ENCODE peak calls at places on chromosomes 1 and 21, in six cellular contexts. One of them, this sample, is unnamed.

GRCh38 chr1:88683516-88683847 is 591 bp upstream of the PKN2 start:
- DNase-seq in kidney epithelial cell: no peak
- DNase-seq in omental fat pad: peak; percentile 35
- DNase-seq in endothelial cell: peak; percentile 35
- DNase-seq in thoracic aorta: no peak
- DNase-seq in fibroblast of pulmonary artery: no peak
- DNase-seq in this sample: peak; percentile 30

GRCh38 chr1:210920716-210921694 is 212.9 kb downstream of the KCNH1 start:
- DNase-seq in omental fat pad: no peak
- DNase-seq in fibroblast of pulmonary artery: no peak
- DNase-seq in kidney epithelial cell: no peak
- DNase-seq in thoracic aorta: no peak
- DNase-seq in endothelial cell: no peak
- DNase-seq in this sample: no peak

GRCh38 chr1:234827181-234827580 is 217.2 kb upstream of the IRF2BP2 start:
- DNase-seq in omental fat pad: no peak
- DNase-seq in endothelial cell: no peak
- DNase-seq in kidney epithelial cell: no peak
- DNase-seq in thoracic aorta: no peak
- DNase-seq in fibroblast of pulmonary artery: no peak
- DNase-seq in this sample: no peak

GRCh38 chr1:95042286-95042685 is 30.5 kb downstream of the ALG14 start:
- DNase-seq in omental fat pad: no peak
- DNase-seq in kidney epithelial cell: no peak
- DNase-seq in thoracic aorta: no peak
- DNase-seq in endothelial cell: no peak
- DNase-seq in fibroblast of pulmonary artery: peak; percentile 64
- DNase-seq in this sample: no peak

GRCh38 chr1:163197022-163197421 is 5.7 kb downstream of the RGS5 start:
- DNase-seq in fibroblast of pulmonary artery: no peak
- DNase-seq in omental fat pad: no peak
- DNase-seq in kidney epithelial cell: no peak
- DNase-seq in endothelial cell: no peak
- DNase-seq in thoracic aorta: no peak
- DNase-seq in this sample: no peak

GRCh38 chr1:3521426-3521825 is 67.0 kb downstream of the ARHGEF16 start:
- DNase-seq in thoracic aorta: no peak
- DNase-seq in endothelial cell: no peak
- DNase-seq in kidney epithelial cell: no peak
- DNase-seq in omental fat pad: no peak
- DNase-seq in fibroblast of pulmonary artery: no peak
- DNase-seq in this sample: no peak

GRCh38 chr1:2404890-2405511 is 7.4 kb downstream of the PEX10 start:
- DNase-seq in endothelial cell: no peak
- DNase-seq in kidney epithelial cell: no peak
- DNase-seq in fibroblast of pulmonary artery: no peak
- DNase-seq in omental fat pad: no peak
- DNase-seq in thoracic aorta: no peak
- DNase-seq in this sample: no peak

GRCh38 chr1:234724517-234725176 is 114.7 kb upstream of the IRF2BP2 start:
- DNase-seq in thoracic aorta: peak; percentile 49
- DNase-seq in endothelial cell: peak; percentile 32
- DNase-seq in kidney epithelial cell: no peak
- DNase-seq in omental fat pad: no peak
- DNase-seq in fibroblast of pulmonary artery: peak; percentile 96
- DNase-seq in this sample: no peak

GRCh38 chr1:227215863-227216510 is 102.3 kb downstream of the CDC42BPA start:
- DNase-seq in omental fat pad: no peak
- DNase-seq in kidney epithelial cell: no peak
- DNase-seq in endothelial cell: no peak
- DNase-seq in fibroblast of pulmonary artery: no peak
- DNase-seq in thoracic aorta: no peak
- DNase-seq in this sample: no peak

DNA sequence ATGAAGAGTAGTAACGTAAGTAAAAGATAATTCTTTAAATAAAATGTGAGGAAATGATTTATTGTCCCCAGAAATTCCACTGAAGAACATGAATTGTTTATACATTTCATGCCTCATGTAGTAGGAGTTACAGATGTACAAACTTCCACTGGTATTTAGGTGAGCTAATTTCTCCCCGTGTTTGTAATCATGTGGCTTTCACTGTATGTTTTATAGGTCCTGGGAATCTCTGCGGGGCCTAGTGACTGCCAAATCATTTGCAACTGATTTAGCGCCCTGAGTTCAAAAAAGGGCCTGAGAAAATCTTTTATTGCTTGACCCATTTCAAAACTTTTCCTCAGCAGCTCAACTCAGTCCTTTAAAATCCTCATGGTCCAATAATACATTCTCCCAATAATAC is 30.5 kb upstream of the FASLG start:
- DNase-seq in thoracic aorta: no peak
- DNase-seq in kidney epithelial cell: no peak
- DNase-seq in fibroblast of pulmonary artery: no peak
- DNase-seq in omental fat pad: no peak
- DNase-seq in endothelial cell: no peak
- DNase-seq in this sample: no peak
- TF ChIP-seq CTCF in thoracic aorta: no peak
- TF ChIP-seq CTCF in kidney epithelial cell: no peak
- TF ChIP-seq CTCF in fibroblast of pulmonary artery: no peak
- TF ChIP-seq CTCF in omental fat pad: no peak
- TF ChIP-seq CTCF in endothelial cell: no peak
- TF ChIP-seq CTCF in this sample: no peak

DNA sequence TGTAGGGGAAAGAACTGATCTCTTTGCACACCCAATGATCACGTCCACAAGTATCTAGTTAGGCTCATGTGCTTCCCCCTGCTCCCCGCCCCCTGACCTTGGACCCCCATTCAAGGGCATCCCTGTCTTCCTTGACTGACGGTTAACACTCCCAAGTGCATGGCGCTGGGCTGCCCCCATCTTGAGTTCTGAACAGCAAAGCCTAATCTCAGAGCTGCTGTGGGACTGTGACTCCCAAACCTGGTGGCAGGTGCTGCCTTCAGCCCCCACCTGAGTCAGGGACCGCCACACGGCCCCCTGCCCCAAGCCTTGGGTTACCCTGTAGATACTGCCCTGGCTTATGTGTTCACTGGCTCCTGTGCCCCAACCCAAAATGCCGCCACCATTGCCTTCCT is 925 bp downstream of the TNNI1 start:
- DNase-seq in thoracic aorta: no peak
- DNase-seq in omental fat pad: no peak
- DNase-seq in kidney epithelial cell: no peak
- DNase-seq in endothelial cell: no peak
- DNase-seq in fibroblast of pulmonary artery: no peak
- DNase-seq in this sample: no peak
- TF ChIP-seq CTCF in thoracic aorta: no peak
- TF ChIP-seq CTCF in omental fat pad: no peak
- TF ChIP-seq CTCF in kidney epithelial cell: no peak
- TF ChIP-seq CTCF in endothelial cell: no peak
- TF ChIP-seq CTCF in fibroblast of pulmonary artery: no peak
- TF ChIP-seq CTCF in this sample: no peak

DNA sequence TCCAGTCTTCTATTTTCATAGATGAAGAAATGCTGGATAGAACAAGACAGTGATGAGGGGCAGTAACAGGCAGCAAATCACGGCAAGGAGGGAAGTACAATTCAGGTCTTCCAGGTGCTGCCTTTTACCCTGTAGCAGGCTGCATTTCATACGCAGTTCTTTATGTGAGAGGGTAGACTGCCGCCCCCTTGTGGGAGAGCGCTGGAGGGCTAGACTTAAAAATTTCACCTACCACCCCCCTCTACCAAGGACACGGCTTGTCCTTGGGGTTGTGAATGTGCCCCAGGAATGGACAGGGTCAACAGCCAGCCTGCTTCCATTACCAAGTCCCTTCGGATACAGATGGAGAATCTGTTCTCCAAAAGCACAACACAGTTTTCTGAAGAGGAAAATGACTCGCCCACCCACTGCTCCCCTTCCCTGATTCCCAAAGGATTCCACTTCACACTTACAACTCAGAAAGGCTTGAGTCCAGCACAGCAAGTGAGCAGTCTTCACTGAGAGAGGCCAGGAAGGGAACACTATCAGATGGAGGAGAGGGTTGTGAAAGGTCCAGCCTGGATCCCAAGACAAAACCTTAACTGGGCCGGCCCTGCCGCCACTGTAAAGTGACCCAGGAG is 7.4 kb downstream of the WDR77 start:
- DNase-seq in fibroblast of pulmonary artery: peak; percentile 40
- DNase-seq in endothelial cell: peak; percentile 71
- DNase-seq in kidney epithelial cell: no peak
- DNase-seq in omental fat pad: no peak
- DNase-seq in thoracic aorta: no peak
- DNase-seq in this sample: peak; percentile 32
- TF ChIP-seq CTCF in fibroblast of pulmonary artery: peak; percentile 57
- TF ChIP-seq CTCF in endothelial cell: peak; percentile 70
- TF ChIP-seq CTCF in kidney epithelial cell: peak; percentile 67
- TF ChIP-seq CTCF in omental fat pad: no peak
- TF ChIP-seq CTCF in thoracic aorta: peak; percentile 12
- TF ChIP-seq CTCF in this sample: peak; percentile 65

GRCh38 chr1:33626801-33627200 is 154.4 kb downstream of the ZSCAN20 start:
- DNase-seq in endothelial cell: no peak
- DNase-seq in fibroblast of pulmonary artery: no peak
- DNase-seq in omental fat pad: no peak
- DNase-seq in kidney epithelial cell: no peak
- DNase-seq in thoracic aorta: no peak
- DNase-seq in this sample: no peak

GRCh38 chr1:33623811-33624210 is 151.4 kb downstream of the ZSCAN20 start:
- DNase-seq in thoracic aorta: no peak
- DNase-seq in endothelial cell: no peak
- DNase-seq in kidney epithelial cell: no peak
- DNase-seq in omental fat pad: no peak
- DNase-seq in fibroblast of pulmonary artery: no peak
- DNase-seq in this sample: no peak

GRCh38 chr1:33624261-33624990 is 152.0 kb downstream of the ZSCAN20 start:
- DNase-seq in thoracic aorta: no peak
- DNase-seq in kidney epithelial cell: no peak
- DNase-seq in endothelial cell: no peak
- DNase-seq in omental fat pad: no peak
- DNase-seq in fibroblast of pulmonary artery: no peak
- DNase-seq in this sample: no peak

DNA sequence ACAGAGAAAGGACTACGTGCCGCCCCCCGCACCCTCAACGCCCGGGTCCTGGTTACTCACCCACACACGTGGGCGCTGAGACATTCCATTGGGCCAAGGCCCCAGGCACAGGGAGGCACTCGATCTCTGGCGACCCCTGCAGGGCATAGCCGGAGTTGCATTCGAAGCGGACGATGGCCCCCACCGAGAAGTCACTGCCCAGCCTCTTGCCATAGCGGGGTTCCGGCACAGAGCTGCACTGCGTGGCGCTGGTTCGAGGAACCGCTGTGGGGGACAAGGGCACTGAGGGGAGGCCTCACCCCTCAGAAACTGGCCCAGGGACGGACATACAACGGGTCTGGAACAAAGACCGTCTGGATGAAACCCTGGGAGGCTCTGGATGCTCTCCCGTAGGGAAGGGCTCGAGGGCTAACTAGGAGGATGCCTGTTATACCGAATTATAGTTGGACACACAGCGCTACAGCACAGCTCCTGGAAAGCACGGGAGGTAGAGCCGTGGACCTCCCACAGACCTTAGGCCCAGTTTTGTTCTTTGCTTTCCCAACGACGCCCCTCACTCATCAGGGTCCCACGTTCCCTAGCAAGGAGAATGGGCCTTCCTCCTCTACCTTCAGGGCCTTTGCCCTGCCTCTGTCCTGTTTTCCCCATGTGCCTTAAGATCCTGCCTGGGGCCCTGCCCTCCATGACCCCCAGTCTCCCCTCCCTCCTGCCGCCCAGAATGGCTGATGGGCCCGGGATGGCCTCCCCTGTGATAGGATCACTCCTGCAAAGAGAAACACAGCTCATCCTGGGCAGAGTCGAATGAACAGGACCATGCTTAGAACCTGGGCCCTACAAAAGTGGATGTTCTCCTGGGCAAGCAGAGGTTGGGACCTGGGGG is 152.8 kb downstream of the ZSCAN20 start:
- DNase-seq in thoracic aorta: no peak
- DNase-seq in kidney epithelial cell: no peak
- DNase-seq in omental fat pad: no peak
- DNase-seq in endothelial cell: no peak
- DNase-seq in fibroblast of pulmonary artery: no peak
- DNase-seq in this sample: no peak
- TF ChIP-seq CTCF in thoracic aorta: peak; percentile 20
- TF ChIP-seq CTCF in kidney epithelial cell: no peak
- TF ChIP-seq CTCF in omental fat pad: no peak
- TF ChIP-seq CTCF in endothelial cell: peak; percentile 57
- TF ChIP-seq CTCF in fibroblast of pulmonary artery: peak; percentile 16
- TF ChIP-seq CTCF in this sample: peak; percentile 44

GRCh38 chr21:25586242-25586805 is 21.0 kb downstream of the MRPL39 start:
- DNase-seq in omental fat pad: no peak
- DNase-seq in kidney epithelial cell: no peak
- DNase-seq in thoracic aorta: no peak
- DNase-seq in fibroblast of pulmonary artery: no peak
- DNase-seq in endothelial cell: no peak
- DNase-seq in this sample: no peak

GRCh38 chr21:25582888-25583287 is 24.4 kb downstream of the MRPL39 start:
- DNase-seq in omental fat pad: no peak
- DNase-seq in fibroblast of pulmonary artery: no peak
- DNase-seq in kidney epithelial cell: no peak
- DNase-seq in endothelial cell: no peak
- DNase-seq in thoracic aorta: no peak
- DNase-seq in this sample: no peak

GRCh38 chr21:25584833-25585232 is 22.4 kb downstream of the MRPL39 start:
- DNase-seq in kidney epithelial cell: no peak
- DNase-seq in omental fat pad: no peak
- DNase-seq in thoracic aorta: no peak
- DNase-seq in endothelial cell: no peak
- DNase-seq in fibroblast of pulmonary artery: no peak
- DNase-seq in this sample: no peak

GRCh38 chr21:25582164-25582563 is 25.1 kb downstream of the MRPL39 start:
- DNase-seq in kidney epithelial cell: no peak
- DNase-seq in endothelial cell: no peak
- DNase-seq in fibroblast of pulmonary artery: no peak
- DNase-seq in thoracic aorta: no peak
- DNase-seq in omental fat pad: no peak
- DNase-seq in this sample: no peak

DNA sequence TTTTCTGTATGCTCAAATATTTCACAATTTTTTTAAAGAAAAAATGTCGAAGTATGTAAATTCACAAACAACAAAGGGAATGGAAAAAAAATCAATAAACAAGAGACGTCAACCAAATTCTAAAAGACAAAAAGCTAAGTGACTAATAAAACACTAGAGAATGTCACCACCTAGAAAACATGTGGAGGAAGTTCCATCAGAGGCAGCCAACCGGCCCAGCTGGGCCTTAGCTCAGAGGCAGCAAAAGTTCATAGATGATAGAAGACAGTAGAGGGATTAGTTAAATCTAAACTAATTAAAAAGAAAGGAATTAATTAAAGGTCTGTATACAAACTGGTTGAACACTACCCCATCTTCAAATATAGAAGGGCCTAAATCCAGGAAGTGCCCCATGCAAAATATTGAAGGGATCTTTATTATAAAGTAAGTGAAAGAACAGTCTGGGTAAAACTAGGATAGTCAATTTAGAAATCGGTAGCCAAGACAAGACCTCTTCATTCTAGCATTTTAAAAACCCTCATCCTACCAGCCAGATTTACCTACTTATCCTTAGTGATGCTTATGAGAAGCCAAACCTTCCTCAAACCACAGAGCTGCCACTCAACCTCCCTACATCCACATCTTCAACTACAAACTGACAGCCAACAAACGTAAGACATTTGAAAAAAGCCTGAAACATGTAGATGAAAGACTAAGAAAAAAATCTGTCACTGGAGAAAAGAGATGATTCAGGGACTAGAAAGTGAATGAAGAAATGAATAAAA is 23.7 kb downstream of the MRPL39 start:
- DNase-seq in omental fat pad: no peak
- DNase-seq in endothelial cell: no peak
- DNase-seq in thoracic aorta: no peak
- DNase-seq in fibroblast of pulmonary artery: no peak
- DNase-seq in kidney epithelial cell: no peak
- DNase-seq in this sample: no peak
- TF ChIP-seq CTCF in omental fat pad: no peak
- TF ChIP-seq CTCF in endothelial cell: no peak
- TF ChIP-seq CTCF in thoracic aorta: no peak
- TF ChIP-seq CTCF in fibroblast of pulmonary artery: no peak
- TF ChIP-seq CTCF in kidney epithelial cell: no peak
- TF ChIP-seq CTCF in this sample: no peak